ENCODE peak calls at places on chromosomes 12 and 14, in nine cellular contexts. X is MM.1S, W is Karpas-422, N is neuronal stem cell, L is heart left ventricle, O is aorta, P is left ventricle myocardium inferior, Y is GM23248, A is tibial artery. E is an unnamed sample.

GRCh38 chr14:26392498-26392897 is 205.3 kb downstream of the NOVA1 start:
- DNase-seq in X (no peak), W (no peak), N (no peak), L (no peak), O (no peak), P (no peak), Y (no peak), A (no peak), E (no peak)

GRCh38 chr14:100607611-100607956 is 20.4 kb upstream of the BEGAIN start:
- DNase-seq in X (no peak), W (no peak), N (no peak), L (no peak), O (no peak), P (no peak), Y (no peak), A (peak; percentile 45), E (no peak)

GRCh38 chr12:52029686-52030085 is 21.6 kb upstream of the NR4A1 start:
- DNase-seq in X (no peak), W (peak; percentile 83), N (peak; percentile 83), L (peak; percentile 81), O (no peak), P (no peak), Y (peak; percentile 57), A (no peak), E (no peak)

GRCh38 chr14:81889529-81889928 is 355.9 kb upstream of the SEL1L start:
- DNase-seq in X (no peak), W (no peak), N (no peak), L (no peak), O (no peak), P (no peak), Y (no peak), A (no peak), E (no peak)

GRCh38 chr12:132445884-132446471 is 44.0 kb upstream of the FBRSL1 start:
- DNase-seq in X (no peak), W (no peak), N (peak; percentile 79), L (peak; percentile 57), O (peak; percentile 75), P (peak; percentile 40), Y (peak; percentile 82), A (no peak), E (peak; percentile 82)

GRCh38 chr14:20489093-20489994 is 16.0 kb upstream of the RNASE10 start:
- DNase-seq in X (no peak), W (no peak), N (no peak), L (no peak), O (no peak), P (no peak), Y (peak; percentile 47), A (no peak), E (peak; percentile 72)

GRCh38 chr14:79600406-79600805 is 610.9 kb downstream of the DIO2 start:
- DNase-seq in X (no peak), W (no peak), N (no peak), L (no peak), O (no peak), P (no peak), Y (no peak), A (no peak), E (no peak)

GRCh38 chr12:127280393-127281275 is 986.3 kb upstream of the TMEM132C start:
- DNase-seq in X (peak; percentile 49), W (no peak), N (peak; percentile 64), L (peak; percentile 32), O (peak; percentile 59), P (peak; percentile 21), Y (peak; percentile 42), A (no peak), E (no peak)

GRCh38 chr14:70780396-70781075 is 28.8 kb downstream of the MAP3K9 start:
- DNase-seq in X (no peak), W (peak; percentile 95), N (no peak), L (no peak), O (peak; percentile 69), P (peak; percentile 15), Y (no peak), A (peak; percentile 73), E (no peak)

GRCh38 chr14:35299708-35300107 is 7.5 kb downstream of the PSMA6 start:
- DNase-seq in X (no peak), W (no peak), N (no peak), L (no peak), O (no peak), P (no peak), Y (peak; percentile 37), A (no peak), E (no peak)

GRCh38 chr14:33432407-33433023 is 493.8 kb downstream of the NPAS3 start:
- DNase-seq in X (peak; percentile 9), W (peak; percentile 81), N (no peak), L (no peak), O (no peak), P (no peak), Y (peak; percentile 70), A (no peak), E (no peak)

GRCh38 chr12:100793182-100793581 is 1.4 kb upstream of the ANO4 start:
- DNase-seq in X (no peak), W (no peak), N (no peak), L (no peak), O (no peak), P (no peak), Y (peak; percentile 85), A (no peak), E (no peak)

GRCh38 chr14:72573725-72574426 is 320.0 kb downstream of the DPF3 start:
- DNase-seq in X (no peak), W (no peak), N (no peak), L (no peak), O (no peak), P (no peak), Y (no peak), A (no peak), E (no peak)

GRCh38 chr14:62117010-62117717 is 354.9 kb downstream of the SNAPC1 start:
- DNase-seq in X (peak; percentile 69), W (no peak), N (peak; percentile 93), L (peak; percentile 65), O (peak; percentile 57), P (peak; percentile 58), Y (peak; percentile 60), A (peak; percentile 64), E (peak; percentile 55)
- H3K4me3 ChIP-seq in X (no peak overlapping the region), W (peak overlapping the region; percentile 31), N (peak overlapping the region; percentile 24), L (peak overlapping the region; percentile 37), O (no peak overlapping the region), P (peak overlapping the region; percentile 59), Y (peak overlapping the region; percentile 6), A (peak overlapping the region; percentile 20), E (no peak overlapping the region)

GRCh38 chr12:107667464-107667863 is 18.1 kb upstream of the PWP1 start:
- DNase-seq in X (no peak), W (no peak), N (no peak), L (no peak), O (no peak), P (no peak), Y (no peak), A (no peak), E (no peak)
- H3K27ac ChIP-seq in X (no peak overlapping the region), W (no peak overlapping the region), N (no peak overlapping the region), L (no peak overlapping the region), O (no peak overlapping the region), P (no peak overlapping the region), Y (no peak overlapping the region), A (no peak overlapping the region), E (no peak overlapping the region)

DNA sequence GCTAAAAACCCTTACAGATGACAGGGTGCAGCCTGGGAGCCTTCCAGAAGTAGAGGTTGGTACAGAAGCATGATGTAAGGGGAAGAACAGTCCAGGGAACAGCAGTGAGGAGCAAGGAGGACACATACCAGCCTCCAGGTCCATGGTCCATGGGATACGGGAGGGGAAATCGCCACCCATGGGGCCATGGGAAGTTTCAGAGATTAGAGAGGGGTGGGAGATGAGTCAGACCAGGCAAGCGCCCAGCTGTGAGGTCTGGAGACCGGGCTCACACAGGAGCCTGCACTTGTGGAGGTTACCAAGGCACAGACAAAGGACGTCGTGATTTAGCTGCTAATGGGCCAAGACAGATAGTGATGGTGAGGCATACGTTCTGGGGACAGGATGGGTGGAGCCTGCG is 17.5 kb upstream of the LRP1-AS start:
- DNase-seq in X (no peak), W (no peak), N (no peak), L (no peak), O (no peak), P (no peak), Y (peak; percentile 72), A (no peak), E (no peak)
- H3K4me1 ChIP-seq in X (no peaks in the 10 kb centered on the region), W (no peaks in the 10 kb centered on the region), N (no peaks in the 10 kb centered on the region), L (no peaks in the 10 kb centered on the region), O (no peaks in the 10 kb centered on the region), P (no peaks in the 10 kb centered on the region), Y (peaks cover 34% of the 10 kb centered on the region), A (no peaks in the 10 kb centered on the region), E (no peaks in the 10 kb centered on the region)

DNA sequence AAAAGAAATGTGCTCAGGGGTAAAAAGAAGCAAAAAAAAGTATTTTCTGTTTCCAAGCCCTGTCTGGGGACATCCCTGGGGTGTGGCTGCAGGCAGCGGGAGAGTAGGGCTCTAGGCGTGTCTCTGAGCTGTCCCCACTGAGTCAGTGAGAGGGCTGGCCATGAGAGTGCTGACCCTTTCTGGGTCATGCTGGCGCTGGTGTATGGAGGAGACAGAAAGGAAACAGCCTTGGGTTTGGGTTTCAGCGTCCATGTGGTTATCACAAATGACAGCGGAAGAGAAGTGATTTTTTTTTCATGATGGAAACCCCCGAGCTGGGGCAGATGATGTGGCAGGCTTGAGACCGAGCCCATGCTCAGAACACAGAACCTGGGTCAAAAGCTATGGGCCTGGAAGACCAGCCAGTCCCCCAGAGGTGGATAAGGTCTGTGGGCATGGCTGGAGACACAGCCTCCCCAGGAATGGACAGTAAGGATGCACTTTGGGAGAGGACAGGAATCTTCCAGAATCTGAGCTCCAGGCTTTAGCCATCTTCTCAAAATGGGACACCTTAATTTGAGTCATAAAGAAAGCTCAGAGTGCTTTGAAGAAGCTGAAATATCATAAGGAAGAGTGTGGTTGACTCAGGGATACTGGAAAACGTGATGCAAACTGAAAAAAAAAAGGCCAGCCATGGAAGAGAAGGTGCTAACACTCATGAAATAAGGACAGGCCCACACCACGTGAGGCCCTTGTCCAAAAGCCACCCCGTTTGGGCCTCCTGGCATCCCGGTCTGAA is 36.2 kb downstream of the SYNE3 start:
- DNase-seq in X (peak; percentile 25), W (no peak), N (no peak), L (peak; percentile 78), O (peak; percentile 80), P (peak; percentile 78), Y (peak; percentile 91), A (peak; percentile 90), E (peak; percentile 53)
- H3K4me3 ChIP-seq in X (no peak overlapping the region), W (no peak overlapping the region), N (no peak overlapping the region), L (no peak overlapping the region), O (no peak overlapping the region), P (no peak overlapping the region), Y (no peak overlapping the region), A (no peak overlapping the region), E (peak overlapping the region; percentile 40)

GRCh38 chr14:64038857-64039542 is 186.2 kb downstream of the SYNE2 start:
- DNase-seq in X (no peak), W (no peak), N (no peak), L (no peak), O (no peak), P (no peak), Y (peak; percentile 75), A (no peak), E (no peak)

GRCh38 chr14:64040044-64040443 is 187.2 kb downstream of the SYNE2 start:
- DNase-seq in X (no peak), W (peak; percentile 59), N (no peak), L (no peak), O (no peak), P (no peak), Y (peak; percentile 9), A (no peak), E (no peak)

DNA sequence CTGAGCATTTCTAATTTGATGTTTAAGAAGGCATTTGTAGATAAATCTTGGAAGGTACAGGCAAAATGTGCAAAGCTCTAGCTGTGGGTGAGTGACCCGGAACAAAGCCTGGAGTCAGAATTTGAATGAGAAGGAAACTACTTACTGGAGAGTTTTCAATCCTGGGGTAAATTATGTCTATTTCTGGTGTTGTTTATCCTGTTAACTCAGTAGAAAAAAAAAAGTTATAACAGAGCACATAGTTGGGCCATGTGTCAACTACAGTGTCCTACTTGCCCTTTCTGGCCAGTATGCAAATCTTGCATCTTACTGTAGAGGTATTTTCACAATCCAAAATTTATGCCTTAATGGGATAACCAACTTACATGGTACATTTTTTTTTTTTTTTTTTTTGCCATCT is 182.3 kb downstream of the SYNE2 start:
- DNase-seq in X (no peak), W (no peak), N (no peak), L (no peak), O (no peak), P (no peak), Y (peak; percentile 59), A (no peak), E (no peak)
- H3K27ac ChIP-seq in X (no peak overlapping the region), W (no peak overlapping the region), N (no peak overlapping the region), L (no peak overlapping the region), O (no peak overlapping the region), P (no peak overlapping the region), Y (no peak overlapping the region), A (no peak overlapping the region), E (no peak overlapping the region)

E was measured in CD4-positive, CD25-positive, alpha-beta regulatory T cell.